ENCODE peak calls at places on chromosomes 2 and 18, in nine cellular contexts. O is Peyer's patch; D is CD4-positive, CD25-positive, alpha-beta regulatory T cell; I is SJSA1; F is endothelial cell of umbilical vein; P is left lung; Z is left ventricle myocardium inferior; Q is lower lobe of right lung; E is astrocyte. B is an unnamed sample. For H3K27me3 and H3K9me3, the result is how much of the 10 kb centered on the place peaks cover.

GRCh38 chr2:72198532-72199241 is 51.0 kb upstream of the CYP26B1 start:
- DNase-seq in O (no peak), D (no peak), I (no peak), F (peak), P (no peak), Z (no peak), Q (no peak), E (peak), B (no peak)

GRCh38 chr2:231922945-231923344 is 3.3 kb downstream of the NPPC start:
- DNase-seq in O (no peak), D (no peak), I (no peak), F (no peak), P (no peak), Z (peak), Q (peak), E (no peak), B (no peak)

GRCh38 chr2:237500681-237501424 is 13.8 kb downstream of the MLPH start:
- DNase-seq in O (no peak), D (no peak), I (peak), F (peak), P (no peak), Z (no peak), Q (no peak), E (peak), B (peak)

GRCh38 chr2:204072443-204073324 is 136.1 kb downstream of the ICOS start:
- DNase-seq in O (peak), D (peak), I (no peak), F (peak), P (no peak), Z (no peak), Q (no peak), E (no peak), B (peak)

GRCh38 chr2:54945401-54946219 is 104.6 kb downstream of the RTN4 start:
- DNase-seq in O (peak), D (no peak), I (no peak), F (no peak), P (no peak), Z (peak), Q (no peak), E (peak), B (peak)

GRCh38 chr2:167420261-167420660 is 532.0 kb downstream of the XIRP2 start:
- DNase-seq in O (no peak), D (no peak), I (no peak), F (no peak), P (no peak), Z (no peak), Q (no peak), E (peak), B (no peak)

GRCh38 chr2:47179325-47179724 is 24.2 kb upstream of the STPG4 start:
- DNase-seq in O (no peak), D (no peak), I (no peak), F (no peak), P (no peak), Z (no peak), Q (no peak), E (no peak), B (no peak)

GRCh38 chr2:109212836-109213563 is 84.0 kb downstream of the SH3RF3 start:
- DNase-seq in O (no peak), D (no peak), I (no peak), F (no peak), P (no peak), Z (no peak), Q (no peak), E (no peak), B (no peak)

GRCh38 chr2:206502729-206503128 is 59.4 kb downstream of the ADAM23 start:
- DNase-seq in O (no peak), D (no peak), I (no peak), F (no peak), P (no peak), Z (no peak), Q (no peak), E (no peak), B (no peak)

GRCh38 chr2:73260338-73260984 is 23.8 kb downstream of the FBXO41 start:
- DNase-seq in O (no peak), D (no peak), I (peak), F (peak), P (peak), Z (peak), Q (peak), E (peak), B (peak)

GRCh38 chr18:34957864-34958259 is 83.4 kb upstream of the MAPRE2 start:
- DNase-seq in O (no peak), D (no peak), I (no peak), F (no peak), P (no peak), Z (no peak), Q (no peak), E (no peak), B (no peak)

GRCh38 chr2:218875692-218876246 is 4.9 kb upstream of the WNT10A start:
- DNase-seq in O (no peak), D (no peak), I (no peak), F (no peak), P (no peak), Z (no peak), Q (no peak), E (no peak), B (no peak)

GRCh38 chr2:163368655-163369054 is 367.2 kb downstream of the FIGN start:
- DNase-seq in O (no peak), D (no peak), I (no peak), F (no peak), P (no peak), Z (no peak), Q (no peak), E (no peak), B (no peak)

GRCh38 chr2:208620487-208620978 is 213.9 kb downstream of the PTH2R start:
- DNase-seq in O (no peak), D (no peak), I (no peak), F (no peak), P (no peak), Z (no peak), Q (no peak), E (no peak), B (no peak)

GRCh38 chr2:149606251-149606811 is 18.8 kb upstream of the MMADHC start:
- DNase-seq in O (no peak), D (no peak), I (no peak), F (no peak), P (no peak), Z (no peak), Q (no peak), E (peak), B (no peak)

GRCh38 chr18:79064228-79064627 is 5.0 kb upstream of the ATP9B start:
- DNase-seq in O (no peak), D (no peak), I (no peak), F (no peak), P (no peak), Z (no peak), Q (no peak), E (no peak), B (no peak)

GRCh38 chr2:31170071-31170698 is 31.9 kb upstream of the GALNT14 start:
- DNase-seq in O (peak), D (peak), I (peak), F (peak), P (no peak), Z (peak), Q (peak), E (peak), B (peak)

GRCh38 chr18:13137041-13137938 is 81.3 kb upstream of the LDLRAD4 start:
- DNase-seq in O (peak), D (peak), I (no peak), F (peak), P (peak), Z (peak), Q (peak), E (peak), B (peak)

GRCh38 chr2:201420442-201421113 is 30.7 kb downstream of the TRAK2 start:
- DNase-seq in O (no peak), D (no peak), I (no peak), F (peak), P (no peak), Z (no peak), Q (no peak), E (peak), B (no peak)

GRCh38 chr2:206276169-206276927 is 1.9 kb downstream of the ZDBF2 start:
- DNase-seq in O (no peak), D (no peak), I (no peak), F (peak), P (no peak), Z (no peak), Q (no peak), E (no peak), B (no peak)

GRCh38 chr2:104901037-104901851 is 47.3 kb downstream of the POU3F3 start:
- DNase-seq in O (peak), D (no peak), I (no peak), F (no peak), P (no peak), Z (no peak), Q (no peak), E (no peak), B (no peak)

GRCh38 chr2:32969444-32970162 is 22.9 kb downstream of the LTBP1 start:
- DNase-seq in O (no peak), D (no peak), I (no peak), F (no peak), P (no peak), Z (no peak), Q (no peak), E (no peak), B (no peak)

GRCh38 chr2:169294001-169294675 is 68.2 kb downstream of the LRP2 start:
- DNase-seq in O (no peak), D (no peak), I (no peak), F (no peak), P (no peak), Z (no peak), Q (no peak), E (no peak), B (no peak)

GRCh38 chr2:197356136-197356535 is 45.6 kb upstream of the ANKRD44 start:
- DNase-seq in O (no peak), D (peak), I (no peak), F (no peak), P (no peak), Z (no peak), Q (no peak), E (no peak), B (no peak)

GRCh38 chr18:69956655-69957054 is 9.0 kb upstream of the CD226 start:
- DNase-seq in O (no peak), D (no peak), I (no peak), F (peak), P (no peak), Z (no peak), Q (no peak), E (no peak), B (no peak)

GRCh38 chr2:84527137-84528129 is 11.1 kb downstream of the DNAH6 start:
- DNase-seq in O (no peak), D (no peak), I (no peak), F (no peak), P (no peak), Z (no peak), Q (no peak), E (peak), B (no peak)

GRCh38 chr18:42706618-42707017 is 408.9 kb downstream of the RIT2 start:
- DNase-seq in O (no peak), D (no peak), I (no peak), F (no peak), P (peak), Z (no peak), Q (peak), E (no peak), B (no peak)

GRCh38 chr2:142755191-142755590 is 122.3 kb upstream of the KYNU start:
- DNase-seq in O (no peak), D (no peak), I (no peak), F (no peak), P (no peak), Z (no peak), Q (no peak), E (peak), B (no peak)

GRCh38 chr2:33068261-33068660 is 121.5 kb downstream of the LTBP1 start:
- DNase-seq in O (no peak), D (no peak), I (no peak), F (no peak), P (no peak), Z (no peak), Q (no peak), E (peak), B (no peak)

GRCh38 chr2:143121957-143122356 is 7.3 kb upstream of the ARHGAP15 start:
- DNase-seq in O (no peak), D (no peak), I (no peak), F (no peak), P (no peak), Z (no peak), Q (no peak), E (no peak), B (no peak)

GRCh38 chr2:45843136-45843535 is 191.7 kb downstream of the PRKCE start:
- DNase-seq in O (peak), D (no peak), I (no peak), F (no peak), P (no peak), Z (no peak), Q (no peak), E (no peak), B (no peak)

GRCh38 chr2:206086683-206087350 is 843 bp upstream of the INO80D start:
- DNase-seq in O (no peak), D (no peak), I (no peak), F (peak), P (no peak), Z (no peak), Q (no peak), E (no peak), B (no peak)

GRCh38 chr2:111194835-111195621 is 74.3 kb downstream of the BCL2L11 start:
- DNase-seq in O (peak), D (no peak), I (peak), F (no peak), P (no peak), Z (no peak), Q (no peak), E (no peak), B (no peak)

GRCh38 chr2:170824526-170825015 is 7.9 kb downstream of the GAD1 start:
- DNase-seq in O (no peak), D (no peak), I (no peak), F (no peak), P (no peak), Z (no peak), Q (no peak), E (no peak), B (peak)

GRCh38 chr18:58513615-58514014 is 115.3 kb downstream of the ALPK2 start:
- DNase-seq in O (no peak), D (no peak), I (no peak), F (no peak), P (no peak), Z (no peak), Q (no peak), E (no peak), B (no peak)

GRCh38 chr18:58514773-58515172 is 114.1 kb downstream of the ALPK2 start:
- DNase-seq in O (no peak), D (no peak), I (no peak), F (no peak), P (no peak), Z (no peak), Q (no peak), E (no peak), B (no peak)

GRCh38 chr18:58512648-58513338 is 116.1 kb downstream of the ALPK2 start:
- DNase-seq in O (no peak), D (no peak), I (no peak), F (no peak), P (no peak), Z (no peak), Q (no peak), E (no peak), B (no peak)

GRCh38 chr18:58516514-58517285 is 112.2 kb downstream of the ALPK2 start:
- DNase-seq in O (no peak), D (no peak), I (no peak), F (no peak), P (no peak), Z (no peak), Q (no peak), E (no peak), B (no peak)

DNA sequence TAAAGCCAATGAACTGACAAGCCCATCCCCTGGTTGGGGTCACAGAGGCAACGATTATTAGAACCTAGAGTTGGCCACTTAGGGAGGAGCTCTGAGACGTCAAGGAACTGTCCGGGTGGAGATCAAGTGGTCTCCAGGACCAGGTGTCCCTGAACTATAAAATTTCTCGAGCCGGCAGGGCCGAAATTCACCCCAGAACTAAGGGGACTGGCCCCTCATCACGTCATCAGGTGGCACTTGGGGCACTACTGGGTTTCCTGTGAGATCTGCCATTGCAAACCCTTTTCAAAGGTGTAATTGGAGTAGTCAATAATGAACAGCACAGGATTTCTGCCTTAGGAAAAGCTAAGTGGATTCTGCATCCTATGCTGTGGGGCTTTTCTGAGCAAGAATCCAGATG is 113.7 kb downstream of the ALPK2 start:
- DNase-seq in O (no peak), D (no peak), I (no peak), F (no peak), P (no peak), Z (no peak), Q (no peak), E (no peak), B (no peak)
- H3K27me3 ChIP-seq in O (under half), D (under half), I (under half), F (under half), P (under half), Z (under half), Q (under half), E (under half), B (under half)

GRCh38 chr2:97979894-97980293 is 15.9 kb downstream of the TMEM131 start:
- DNase-seq in O (no peak), D (no peak), I (no peak), F (no peak), P (no peak), Z (no peak), Q (no peak), E (no peak), B (no peak)
- H3K9me3 ChIP-seq in O (under half), D (under half), I (under half), F (under half), P (under half), Z (under half), Q (under half), E (under half), B (under half)

DNA sequence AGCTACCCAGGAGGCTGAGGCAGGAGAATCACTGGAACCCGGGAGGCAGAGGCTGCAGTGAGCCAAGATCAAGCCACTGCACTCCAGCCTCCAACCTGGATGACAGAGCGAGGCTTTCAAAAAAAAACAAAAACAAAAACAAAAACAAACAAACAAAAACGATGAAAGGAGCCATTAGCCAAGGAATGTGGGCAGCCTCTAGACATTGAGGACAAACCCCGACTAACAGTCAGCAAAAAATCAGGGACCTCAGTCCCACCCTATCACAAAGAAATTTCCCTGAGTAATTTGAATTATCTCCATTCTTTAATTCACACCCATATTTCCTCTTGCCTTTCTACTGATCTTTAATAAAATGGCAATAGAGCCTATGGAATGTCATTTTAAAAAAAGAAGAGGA is 75.8 kb downstream of the MBD2 start:
- DNase-seq in O (no peak), D (no peak), I (peak), F (no peak), P (no peak), Z (no peak), Q (no peak), E (no peak), B (no peak)
- H3K4me3 ChIP-seq in O (no peak), D (no peak), I (no peak), F (no peak), P (no peak), Z (no peak), Q (no peak), E (peak), B (no peak)

GRCh38 chr2:127670055-127670956 is 5.0 kb downstream of the LIMS2 start:
- DNase-seq in O (no peak), D (no peak), I (no peak), F (no peak), P (no peak), Z (no peak), Q (no peak), E (no peak), B (no peak)

GRCh38 chr2:127673304-127674069 is 1.8 kb downstream of the LIMS2 start:
- DNase-seq in O (peak), D (no peak), I (no peak), F (no peak), P (peak), Z (no peak), Q (no peak), E (no peak), B (no peak)

GRCh38 chr2:127670957-127671290 is 4.4 kb downstream of the LIMS2 start:
- DNase-seq in O (no peak), D (no peak), I (no peak), F (no peak), P (no peak), Z (no peak), Q (no peak), E (no peak), B (no peak)

GRCh38 chr2:127672341-127673303 is 2.7 kb downstream of the LIMS2 start:
- DNase-seq in O (peak), D (no peak), I (no peak), F (no peak), P (peak), Z (no peak), Q (no peak), E (no peak), B (no peak)

GRCh38 chr2:127671557-127672302 is 3.6 kb downstream of the LIMS2 start:
- DNase-seq in O (no peak), D (no peak), I (no peak), F (no peak), P (no peak), Z (no peak), Q (peak), E (no peak), B (no peak)
- H3K27me3 ChIP-seq in O (under half), D (under half), I (under half), F (under half), P (half or more), Z (under half), Q (under half), E (under half), B (under half)

DNA sequence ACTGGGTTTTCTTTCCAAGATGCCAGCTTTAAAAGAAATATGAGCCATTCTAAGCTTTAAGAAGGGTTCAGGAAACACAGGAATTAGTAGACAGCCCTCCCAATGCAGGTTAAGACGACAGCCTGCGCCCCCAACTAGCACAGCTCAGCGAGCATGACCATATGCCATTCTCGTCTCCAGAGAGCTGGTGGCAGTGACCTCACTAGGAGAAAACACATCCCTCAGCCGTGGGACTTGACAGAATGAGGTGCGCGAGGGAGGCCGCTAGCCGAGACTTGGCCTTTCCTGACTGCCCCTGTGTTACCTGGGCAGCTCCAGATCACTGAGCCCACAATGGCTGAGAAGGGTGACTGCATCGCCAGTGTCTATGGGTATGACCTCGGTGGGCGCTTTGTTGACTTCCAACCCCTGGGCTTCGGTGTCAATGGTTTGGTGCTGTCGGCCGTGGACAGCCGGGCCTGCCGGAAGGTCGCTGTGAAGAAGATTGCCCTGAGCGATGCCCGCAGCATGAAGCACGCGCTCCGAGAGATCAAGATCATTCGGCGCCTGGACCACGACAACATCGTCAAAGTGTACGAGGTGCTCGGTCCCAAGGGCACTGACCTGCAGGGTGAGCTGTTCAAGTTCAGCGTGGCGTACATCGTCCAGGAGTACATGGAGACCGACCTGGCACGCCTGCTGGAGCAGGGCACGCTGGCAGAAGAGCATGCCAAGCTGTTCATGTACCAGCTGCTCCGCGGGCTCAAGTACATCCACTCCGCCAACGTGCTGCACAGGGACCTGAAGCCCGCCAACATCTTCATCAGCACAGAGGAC is 103.9 kb downstream of the MAPK4 start:
- DNase-seq in O (no peak), D (no peak), I (no peak), F (no peak), P (no peak), Z (no peak), Q (no peak), E (no peak), B (no peak)
- H3K9me3 ChIP-seq in O (under half), D (under half), I (under half), F (under half), P (under half), Z (under half), Q (under half), E (under half), B (under half)

GRCh38 chr2:173030541-173031485 is 44.8 kb upstream of the MAP3K20 start:
- DNase-seq in O (no peak), D (no peak), I (no peak), F (no peak), P (no peak), Z (no peak), Q (no peak), E (no peak), B (no peak)
- H3K4me3 ChIP-seq in O (no peak), D (no peak), I (no peak), F (no peak), P (no peak), Z (no peak), Q (no peak), E (no peak), B (no peak)